ENCODE peak calls at places on chromosomes 11 and 22, in seven cellular contexts. J is vagina; K is neural crest cell; M is A549; Z is HepG2; A is cardiac fibroblast; Q is CD8-positive, alpha-beta T cell. U is an unnamed sample.

GRCh38 chr11:118636569-118637290 is 29.3 kb downstream of the PHLDB1 start:
- DNase-seq in J (no peak), K (no peak), M (no peak), Z (no peak), A (no peak), Q (no peak), U (no peak)

GRCh38 chr22:26401726-26402125 is 27.3 kb upstream of the ASPHD2 start:
- DNase-seq in J (no peak), K (no peak), M (no peak), Z (no peak), A (no peak), Q (no peak), U (no peak)

GRCh38 chr11:15967966-15968365 is 388.4 kb downstream of the SOX6 start:
- DNase-seq in J (no peak), K (no peak), M (peak; percentile 17), Z (no peak), A (peak; percentile 88), Q (no peak), U (no peak)

GRCh38 chr11:35364101-35364780 is 55.1 kb downstream of the SLC1A2 start:
- DNase-seq in J (no peak), K (no peak), M (peak; percentile 74), Z (no peak), A (peak; percentile 93), Q (no peak), U (no peak)

GRCh38 chr11:123760894-123761293 is 6.6 kb upstream of the OR6X1 start:
- DNase-seq in J (no peak), K (no peak), M (no peak), Z (no peak), A (no peak), Q (no peak), U (no peak)

GRCh38 chr11:19711911-19712280 is 741 bp upstream of the NAV2 start:
- DNase-seq in J (no peak), K (no peak), M (no peak), Z (no peak), A (no peak), Q (no peak), U (no peak)

GRCh38 chr11:64539239-64539638 is 51.8 kb upstream of the SLC22A12 start:
- DNase-seq in J (no peak), K (no peak), M (no peak), Z (no peak), A (no peak), Q (no peak), U (no peak)

GRCh38 chr11:18419040-18419439 is 6.9 kb downstream of the LDHC start:
- DNase-seq in J (no peak), K (no peak), M (no peak), Z (no peak), A (no peak), Q (no peak), U (no peak)

GRCh38 chr11:30730011-30730410 is 143.9 kb upstream of the MPPED2 start:
- DNase-seq in J (no peak), K (no peak), M (no peak), Z (no peak), A (no peak), Q (no peak), U (no peak)

GRCh38 chr22:47165338-47165931 is 403.0 kb downstream of the TBC1D22A start:
- DNase-seq in J (no peak), K (no peak), M (no peak), Z (no peak), A (no peak), Q (no peak), U (no peak)

GRCh38 chr11:112085822-112086421 is 634 bp downstream of the TIMM8B start:
- DNase-seq in J (no peak), K (no peak), M (peak; percentile 14), Z (no peak), A (peak; percentile 32), Q (no peak), U (no peak)

GRCh38 chr11:71946144-71946571 is 17.3 kb downstream of the RNF121 start:
- DNase-seq in J (no peak), K (no peak), M (peak; percentile 77), Z (peak; percentile 22), A (peak; percentile 36), Q (no peak), U (no peak)

GRCh38 chr11:19398772-19399542 is 158.2 kb upstream of the E2F8 start:
- DNase-seq in J (peak; percentile 43), K (no peak), M (no peak), Z (no peak), A (peak; percentile 85), Q (no peak), U (no peak)

GRCh38 chr11:12050911-12051667 is 42.7 kb upstream of the DKK3 start:
- DNase-seq in J (no peak), K (no peak), M (peak; percentile 48), Z (no peak), A (no peak), Q (peak; percentile 34), U (no peak)

GRCh38 chr22:33697640-33698039 is 222.6 kb downstream of the LARGE1 start:
- DNase-seq in J (no peak), K (no peak), M (no peak), Z (peak; percentile 7), A (no peak), Q (no peak), U (no peak)

DNA sequence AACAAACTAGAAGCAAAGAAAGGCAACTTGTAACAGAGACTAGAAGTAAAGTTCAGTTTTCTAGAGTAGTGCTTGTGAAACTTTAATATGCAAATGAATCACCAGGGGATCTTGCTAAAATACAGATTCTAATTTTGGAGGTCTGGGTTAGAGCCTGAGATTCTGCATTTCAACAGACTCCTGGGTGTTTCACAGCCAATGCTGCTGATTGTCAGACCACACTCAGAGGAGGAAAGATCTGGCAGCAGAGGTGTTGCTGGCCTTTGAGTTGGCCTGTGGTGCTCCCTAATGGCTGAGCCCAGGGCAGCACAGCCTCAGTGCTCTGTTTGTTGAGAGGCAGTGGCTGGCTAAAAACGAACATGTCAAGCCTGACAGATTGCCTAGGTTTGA is 5.4 kb downstream of the CRY2 start:
- DNase-seq in J (no peak), K (no peak), M (no peak), Z (no peak), A (peak; percentile 9), Q (no peak), U (no peak)
- TF ChIP-seq CTCF in J (no peak), K (no peak), M (no peak), Z (peak; percentile 47), A (no peak), Q (no peak), U (no peak)

GRCh38 chr11:74627381-74627780 is 35.0 kb downstream of the POLD3 start:
- DNase-seq in J (no peak), K (no peak), M (no peak), Z (no peak), A (no peak), Q (no peak), U (no peak)
- TF ChIP-seq CTCF in J (no peak), K (no peak), M (no peak), Z (no peak), A (no peak), Q (no peak), U (no peak)

GRCh38 chr11:944711-945470 is 19.2 kb downstream of the AP2A2 start:
- DNase-seq in J (no peak), K (no peak), M (peak; percentile 39), Z (no peak), A (peak; percentile 45), Q (no peak), U (no peak)
- TF ChIP-seq CTCF in J (no peak), K (peak; percentile 32), M (peak; percentile 16), Z (peak; percentile 44), A (peak; percentile 12), Q (no peak), U (no peak)

GRCh38 chr11:130488187-130489026 is 40.0 kb downstream of the ADAMTS15 start:
- DNase-seq in J (no peak), K (no peak), M (no peak), Z (no peak), A (no peak), Q (no peak), U (no peak)
- TF ChIP-seq CTCF in J (no peak), K (no peak), M (no peak), Z (no peak), A (no peak), Q (no peak), U (no peak)

GRCh38 chr11:100812517-100812916 is 125.4 kb downstream of the ARHGAP42 start:
- DNase-seq in J (no peak), K (no peak), M (no peak), Z (no peak), A (no peak), Q (no peak), U (no peak)
- TF ChIP-seq CTCF in J (no peak), K (no peak), M (no peak), Z (no peak), A (no peak), Q (no peak), U (no peak)

DNA sequence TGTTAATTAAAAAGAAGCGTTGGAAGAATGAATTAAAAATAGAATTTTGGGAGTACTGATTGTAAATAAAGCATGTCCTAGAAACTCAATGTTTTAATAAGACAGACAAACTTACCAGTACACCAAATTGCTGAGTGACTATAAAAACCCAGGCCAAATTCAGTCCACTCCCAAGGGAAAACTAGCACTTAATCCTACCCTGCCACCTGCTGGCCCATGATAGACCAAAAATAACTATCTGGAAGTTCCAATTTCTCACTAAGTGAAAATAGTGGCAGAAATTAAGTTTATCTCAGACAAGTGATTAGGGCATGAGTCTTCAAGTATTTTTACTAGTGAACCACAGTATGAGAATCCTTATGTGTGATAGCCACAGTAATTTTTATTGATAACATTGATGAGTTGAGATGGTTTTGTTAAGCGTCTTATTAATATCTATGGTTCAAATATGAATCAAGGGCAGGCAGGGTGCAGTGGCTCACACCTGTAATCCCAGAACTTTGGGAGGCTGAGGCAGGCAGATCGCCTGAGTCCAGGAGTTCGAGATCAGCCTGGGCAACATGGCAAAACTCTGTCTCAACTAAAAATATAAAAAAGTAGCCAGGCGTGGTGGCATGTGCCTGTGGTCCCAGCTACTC is 9.8 kb upstream of the DDX10 start:
- DNase-seq in J (no peak), K (peak; percentile 25), M (peak; percentile 54), Z (peak; percentile 43), A (peak; percentile 63), Q (no peak), U (peak; percentile 33)
- TF ChIP-seq CTCF in J (no peak), K (peak; percentile 76), M (peak; percentile 82), Z (peak; percentile 73), A (peak; percentile 51), Q (peak; percentile 45), U (peak; percentile 55)

U was measured in nephron progenitor cell.